ENCODE peak calls at places on chromosomes 12 and 14, in four cellular contexts. M is psoas muscle, H is body of pancreas, U is BE2C. W is an unnamed sample.
A peak's percentile ranks its signal among the peaks of the same experiment; 100 is the strongest.

GRCh38 chr12:48000878-48001321 is 3.4 kb downstream of the COL2A1 start:
- DNase-seq in M (peak; percentile 34), H (no peak), U (peak; percentile 52), W (no peak)

GRCh38 chr12:68406134-68406576 is 74.0 kb upstream of the MDM1 start:
- DNase-seq in M (peak; percentile 92), H (peak; percentile 92), U (no peak), W (no peak)

GRCh38 chr14:87430810-87431209 is 562.2 kb downstream of the GALC start:
- DNase-seq in M (no peak), H (no peak), U (no peak), W (no peak)

GRCh38 chr14:101928415-101928841 is 35.9 kb upstream of the DYNC1H1 start:
- DNase-seq in M (no peak), H (no peak), U (no peak), W (no peak)

GRCh38 chr14:82854131-82854530 is 1320.5 kb upstream of the SEL1L start:
- DNase-seq in M (no peak), H (no peak), U (no peak), W (no peak)

GRCh38 chr14:65354715-65355114 is 57.8 kb upstream of the FUT8 start:
- DNase-seq in M (no peak), H (peak; percentile 48), U (no peak), W (no peak)

GRCh38 chr12:12333407-12333831 is 16.6 kb downstream of the MANSC1 start:
- DNase-seq in M (no peak), H (peak; percentile 81), U (no peak), W (no peak)

GRCh38 chr12:51013441-51013840 is 12.7 kb downstream of the SLC11A2 start:
- DNase-seq in M (no peak), H (no peak), U (no peak), W (no peak)

GRCh38 chr14:66311935-66312334 is 174.2 kb upstream of the CCDC196 start:
- DNase-seq in M (no peak), H (no peak), U (no peak), W (no peak)

GRCh38 chr12:103626498-103626897 is 39.4 kb downstream of the STAB2 start:
- DNase-seq in M (peak; percentile 44), H (no peak), U (peak; percentile 30), W (no peak)

GRCh38 chr14:29712586-29712985 is 215.1 kb downstream of the PRKD1 start:
- DNase-seq in M (no peak), H (no peak), U (no peak), W (no peak)

GRCh38 chr14:92927396-92928257 is 4.7 kb downstream of the CHGA start:
- DNase-seq in M (no peak), H (no peak), U (no peak), W (no peak)

GRCh38 chr14:68710776-68711175 is 82.1 kb downstream of the ZFP36L1 start:
- DNase-seq in M (no peak), H (no peak), U (no peak), W (no peak)

GRCh38 chr12:12986775-12987332 is 13.2 kb downstream of the HEBP1 start:
- DNase-seq in M (no peak), H (no peak), U (no peak), W (no peak)

GRCh38 chr12:43338848-43339526 is 213.0 kb downstream of the ADAMTS20 start:
- DNase-seq in M (no peak), H (no peak), U (peak; percentile 14), W (no peak)

GRCh38 chr14:54637270-54637669 is 70.3 kb downstream of the SAMD4A start:
- DNase-seq in M (no peak), H (peak; percentile 12), U (no peak), W (no peak)

GRCh38 chr14:98008381-98009113 is 1211.4 kb downstream of the VRK1 start:
- DNase-seq in M (no peak), H (no peak), U (no peak), W (no peak)

GRCh38 chr12:65867428-65867827 is 43.1 kb downstream of the HMGA2 start:
- DNase-seq in M (no peak), H (no peak), U (no peak), W (no peak)

GRCh38 chr14:54653764-54654469 is 87.0 kb downstream of the SAMD4A start:
- DNase-seq in M (peak; percentile 53), H (peak; percentile 19), U (no peak), W (no peak)

GRCh38 chr12:98750511-98750910 is 105.4 kb downstream of the APAF1 start:
- DNase-seq in M (no peak), H (no peak), U (no peak), W (no peak)

GRCh38 chr14:100065161-100065871 is at the start of gene EVL:
- DNase-seq in M (no peak), H (peak; percentile 32), U (no peak), W (peak; percentile 62)

GRCh38 chr14:66638688-66639087 is 130.7 kb downstream of the GPHN start:
- DNase-seq in M (no peak), H (no peak), U (no peak), W (no peak)

GRCh38 chr12:122615780-122616179 is 87.4 kb downstream of the HCAR2 start:
- DNase-seq in M (no peak), H (no peak), U (no peak), W (no peak)

GRCh38 chr14:79111963-79112362 is 941.8 kb downstream of the NRXN3 start:
- DNase-seq in M (no peak), H (no peak), U (no peak), W (no peak)

GRCh38 chr14:31893156-31893813 is 183.8 kb upstream of the ARHGAP5 start:
- DNase-seq in M (no peak), H (peak; percentile 6), U (no peak), W (no peak)

GRCh38 chr12:52525661-52526499 is 5.7 kb upstream of the KRT5 start:
- DNase-seq in M (no peak), H (no peak), U (no peak), W (no peak)

GRCh38 chr12:20602671-20603402 is 92.3 kb upstream of the SLCO1C1 start:
- DNase-seq in M (no peak), H (no peak), U (no peak), W (no peak)

GRCh38 chr12:110531741-110532333 is 29.7 kb downstream of the RAD9B start:
- DNase-seq in M (no peak), H (no peak), U (no peak), W (no peak)

GRCh38 chr12:109102491-109102890 is 5.1 kb downstream of the UNG start:
- DNase-seq in M (no peak), H (no peak), U (no peak), W (no peak)

GRCh38 chr12:67366530-67367196 is 97.5 kb downstream of the CAND1 start:
- DNase-seq in M (no peak), H (no peak), U (no peak), W (no peak)

GRCh38 chr12:109777544-109777943 is 55.7 kb downstream of the TRPV4 start:
- DNase-seq in M (peak; percentile 7), H (no peak), U (peak; percentile 73), W (peak; percentile 7)

GRCh38 chr12:55972045-55972843 is 1.6 kb upstream of the RAB5B start:
- DNase-seq in M (no peak), H (no peak), U (no peak), W (no peak)

GRCh38 chr14:86787782-86788181 is 1205.2 kb downstream of the GALC start:
- DNase-seq in M (no peak), H (no peak), U (peak; percentile 77), W (no peak)

GRCh38 chr12:42299392-42300308 is 26.2 kb downstream of the ZCRB1 start:
- DNase-seq in M (no peak), H (no peak), U (no peak), W (no peak)

GRCh38 chr14:54322668-54323380 is 74.0 kb upstream of the CDKN3 start:
- DNase-seq in M (no peak), H (no peak), U (no peak), W (no peak)

GRCh38 chr12:124390442-124391116 is 95.7 kb downstream of the RFLNA start:
- DNase-seq in M (peak; percentile 76), H (no peak), U (no peak), W (no peak)

GRCh38 chr14:43894534-43894933 is 612.5 kb downstream of the FSCB start:
- DNase-seq in M (no peak), H (no peak), U (no peak), W (no peak)
- TF ChIP-seq CTCF in M (peak; percentile 6), H (no peak), U (peak; percentile 51), W (no peak)

DNA sequence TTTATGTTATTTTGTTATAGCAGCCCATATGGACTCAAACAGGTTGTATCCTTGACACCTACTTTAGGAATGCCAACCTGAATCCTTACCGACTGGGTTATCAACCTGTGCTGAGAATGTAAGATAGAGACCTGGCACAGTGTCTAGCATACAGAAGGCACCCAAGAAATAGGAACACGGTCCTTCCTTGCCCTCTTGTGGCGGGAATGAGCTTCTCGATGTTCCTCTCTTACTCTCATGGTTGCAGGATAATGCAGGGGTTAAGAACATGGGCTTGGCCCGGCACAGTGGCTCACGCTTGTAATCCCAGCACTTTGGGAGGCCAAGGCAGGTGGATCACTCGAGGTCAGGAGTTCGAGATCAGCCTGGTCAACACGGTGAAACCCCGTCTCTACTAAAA is 6.5 kb downstream of the C12orf43 start:
- DNase-seq in M (no peak), H (peak; percentile 83), U (peak; percentile 51), W (no peak)
- TF ChIP-seq CTCF in M (no peak), H (peak; percentile 46), U (peak; percentile 69), W (no peak)

DNA sequence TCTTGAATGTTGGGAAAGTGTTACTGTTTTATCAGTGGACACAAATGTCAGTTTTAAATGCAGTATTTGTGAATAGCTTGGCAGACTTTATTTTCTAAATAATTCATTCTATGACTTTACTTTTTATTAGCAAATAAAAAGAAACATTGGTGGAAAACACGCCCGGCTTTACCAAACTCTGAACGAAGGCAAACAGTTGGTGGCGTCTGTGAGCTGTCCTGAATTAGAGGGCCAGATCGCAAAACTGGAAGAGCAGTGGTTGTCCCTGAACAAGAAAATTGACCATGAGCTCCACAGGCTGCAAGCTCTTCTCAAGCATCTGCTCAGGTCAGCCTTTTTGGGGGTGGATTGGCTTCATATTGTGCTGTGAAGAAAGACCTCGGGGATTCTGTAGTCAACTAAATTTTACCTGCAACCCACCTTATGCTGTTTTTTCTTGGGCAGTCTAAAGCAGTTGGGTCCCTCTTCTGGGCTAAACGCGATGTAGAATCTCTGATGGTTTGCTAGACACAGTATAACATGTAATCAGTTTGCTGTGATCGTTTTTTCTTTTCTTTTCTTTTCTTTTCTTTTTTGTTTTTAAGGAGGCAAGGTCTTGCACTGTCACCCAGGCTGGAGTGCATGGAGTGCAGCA is 156.4 kb downstream of the ESR2 start:
- DNase-seq in M (no peak), H (peak; percentile 60), U (no peak), W (no peak)
- TF ChIP-seq CTCF in M (no peak), H (peak; percentile 22), U (peak; percentile 38), W (no peak)

GRCh38 chr12:25592725-25593495 is 39.8 kb upstream of the LMNTD1 start:
- DNase-seq in M (no peak), H (no peak), U (peak; percentile 48), W (no peak)

GRCh38 chr12:25587346-25587745 is 34.3 kb upstream of the LMNTD1 start:
- DNase-seq in M (no peak), H (no peak), U (no peak), W (no peak)

GRCh38 chr12:25590021-25590721 is 37.1 kb upstream of the LMNTD1 start:
- DNase-seq in M (no peak), H (no peak), U (no peak), W (peak; percentile 37)

GRCh38 chr12:25594376-25594775 is 41.3 kb upstream of the LMNTD1 start:
- DNase-seq in M (no peak), H (no peak), U (no peak), W (no peak)

DNA sequence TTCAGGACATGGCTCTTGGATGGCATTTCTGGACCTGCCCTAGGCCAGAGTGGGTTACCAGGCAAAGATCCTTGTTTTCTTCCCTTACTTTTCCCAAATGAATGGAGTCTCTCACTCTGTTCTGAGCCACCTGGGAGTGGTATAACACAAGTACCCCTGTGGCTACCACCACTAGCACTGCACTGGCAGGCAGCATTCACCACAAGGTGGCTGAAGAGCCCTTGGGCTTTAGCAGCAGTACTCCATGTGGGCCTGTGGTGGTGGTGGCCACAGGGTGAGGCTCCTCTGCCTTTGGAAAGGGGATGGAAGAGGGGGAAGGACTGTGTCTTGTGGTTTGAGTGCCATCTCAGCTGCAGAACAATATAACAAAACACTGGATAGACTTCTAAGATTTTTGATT is 38.0 kb upstream of the LMNTD1 start:
- DNase-seq in M (no peak), H (no peak), U (peak; percentile 21), W (no peak)
- TF ChIP-seq CTCF in M (no peak), H (no peak), U (peak; percentile 43), W (no peak)

W was measured in CD4-positive, alpha-beta T cell.